ENCODE peak calls at places on chromosomes 5 and 9, in seven cellular contexts. W is AG10803, Q is cardiac fibroblast, A is A549, G is mucosa of descending colon, B is choroid plexus epithelial cell, Z is WERI-Rb-1. C is an unnamed sample.

GRCh38 chr9:95504053-95504963 is 12.5 kb downstream of the PTCH1 start:
- DNase-seq in Z (no peak), A (peak; percentile 59), Q (peak; percentile 51), G (peak; percentile 38), W (peak; percentile 69), B (peak; percentile 35), C (no peak)

GRCh38 chr5:173714551-173715428 is 98.3 kb upstream of the BOD1 start:
- DNase-seq in B (peak; percentile 75), G (no peak), Z (no peak), Q (peak; percentile 69), W (peak; percentile 76), A (peak; percentile 53), C (no peak)

GRCh38 chr9:117034862-117035261 is 347.8 kb downstream of the TRIM32 start:
- DNase-seq in B (peak; percentile 7), G (no peak), Z (no peak), Q (no peak), W (no peak), A (peak; percentile 1), C (peak; percentile 18)

GRCh38 chr9:75889577-75889976 is 896 bp upstream of the PCSK5 start:
- DNase-seq in B (no peak), W (no peak), A (no peak), G (peak; percentile 59), Z (peak; percentile 18), Q (no peak), C (no peak)

GRCh38 chr9:132447346-132447745 is 37.3 kb downstream of the CFAP77 start:
- DNase-seq in W (no peak), Z (peak; percentile 35), B (peak; percentile 1), G (no peak), A (no peak), Q (no peak), C (no peak)

GRCh38 chr5:148864113-148864841 is 37.9 kb downstream of the ADRB2 start:
- DNase-seq in Q (peak; percentile 20), A (no peak), B (peak; percentile 23), W (peak; percentile 76), Z (no peak), G (no peak), C (no peak)

GRCh38 chr5:61916621-61917620 is 389.1 kb upstream of the KIF2A start:
- DNase-seq in A (peak; percentile 33), B (peak; percentile 4), Q (no peak), W (peak; percentile 24), G (no peak), Z (no peak), C (no peak)

GRCh38 chr5:80998590-80998979 is 38.4 kb downstream of the RASGRF2 start:
- DNase-seq in W (no peak), B (no peak), Q (no peak), Z (no peak), G (no peak), A (no peak), C (no peak)

GRCh38 chr9:131651599-131651998 is 88.3 kb downstream of the RAPGEF1 start:
- DNase-seq in Z (no peak), B (peak; percentile 77), A (no peak), Q (peak; percentile 47), G (no peak), W (peak; percentile 73), C (no peak)

GRCh38 chr5:113178073-113178779 is 201.6 kb downstream of the DCP2 start:
- DNase-seq in B (no peak), Z (no peak), A (no peak), W (no peak), Q (no peak), G (no peak), C (no peak)

GRCh38 chr9:347667-348292 is 133.1 kb downstream of the DOCK8 start:
- DNase-seq in A (peak; percentile 54), B (peak; percentile 61), W (peak; percentile 43), Q (peak; percentile 68), G (no peak), Z (no peak), C (no peak)

GRCh38 chr5:34826347-34826746 is 12.6 kb upstream of the TTC23L start:
- DNase-seq in Z (no peak), W (no peak), B (peak; percentile 38), Q (peak; percentile 14), A (no peak), G (no peak), C (no peak)

GRCh38 chr5:57839447-57839846 is 356.8 kb upstream of the ACTBL2 start:
- DNase-seq in B (no peak), Z (no peak), A (no peak), G (no peak), Q (no peak), W (no peak), C (no peak)

GRCh38 chr9:16726023-16726422 is 144.4 kb downstream of the BNC2 start:
- DNase-seq in W (peak; percentile 64), A (peak; percentile 48), Q (peak; percentile 68), Z (no peak), G (no peak), B (peak; percentile 77), C (no peak)
- TF ChIP-seq CTCF in W (peak; percentile 43), A (peak; percentile 42), Q (no peak), Z (no peak), G (no peak), B (peak; percentile 21), C (no peak)

GRCh38 chr5:140488914-140489313 is 58.5 kb upstream of the EIF4EBP3 start:
- DNase-seq in G (no peak), W (no peak), A (no peak), Z (no peak), B (no peak), Q (no peak), C (no peak)
- H3K4me3 ChIP-seq in G (no peak overlapping the region), W (no peak overlapping the region), A (no peak overlapping the region), Z (no peak overlapping the region), B (no peak overlapping the region), Q (no peak overlapping the region), C (no peak overlapping the region)

GRCh38 chr5:68962632-68963484 is 131.0 kb upstream of the SLC30A5 start:
- DNase-seq in Z (peak; percentile 79), G (peak; percentile 64), W (peak; percentile 60), Q (peak; percentile 76), B (peak; percentile 73), A (peak; percentile 64), C (peak; percentile 32)
- TF ChIP-seq CTCF in Z (peak; percentile 81), G (peak; percentile 61), W (peak; percentile 93), Q (peak; percentile 95), B (peak; percentile 94), A (peak; percentile 93), C (peak; percentile 53)

GRCh38 chr5:138725153-138725884 is 27.9 kb upstream of the CTNNA1 start:
- DNase-seq in W (peak; percentile 67), G (no peak), B (peak; percentile 68), Q (peak; percentile 79), A (peak; percentile 29), Z (peak; percentile 33), C (peak; percentile 23)
- H3K4me3 ChIP-seq in W (no peak overlapping the region), G (no peak overlapping the region), B (peak overlapping the region; percentile 26), Q (no peak overlapping the region), A (no peak overlapping the region), Z (no peak overlapping the region), C (no peak overlapping the region)

DNA sequence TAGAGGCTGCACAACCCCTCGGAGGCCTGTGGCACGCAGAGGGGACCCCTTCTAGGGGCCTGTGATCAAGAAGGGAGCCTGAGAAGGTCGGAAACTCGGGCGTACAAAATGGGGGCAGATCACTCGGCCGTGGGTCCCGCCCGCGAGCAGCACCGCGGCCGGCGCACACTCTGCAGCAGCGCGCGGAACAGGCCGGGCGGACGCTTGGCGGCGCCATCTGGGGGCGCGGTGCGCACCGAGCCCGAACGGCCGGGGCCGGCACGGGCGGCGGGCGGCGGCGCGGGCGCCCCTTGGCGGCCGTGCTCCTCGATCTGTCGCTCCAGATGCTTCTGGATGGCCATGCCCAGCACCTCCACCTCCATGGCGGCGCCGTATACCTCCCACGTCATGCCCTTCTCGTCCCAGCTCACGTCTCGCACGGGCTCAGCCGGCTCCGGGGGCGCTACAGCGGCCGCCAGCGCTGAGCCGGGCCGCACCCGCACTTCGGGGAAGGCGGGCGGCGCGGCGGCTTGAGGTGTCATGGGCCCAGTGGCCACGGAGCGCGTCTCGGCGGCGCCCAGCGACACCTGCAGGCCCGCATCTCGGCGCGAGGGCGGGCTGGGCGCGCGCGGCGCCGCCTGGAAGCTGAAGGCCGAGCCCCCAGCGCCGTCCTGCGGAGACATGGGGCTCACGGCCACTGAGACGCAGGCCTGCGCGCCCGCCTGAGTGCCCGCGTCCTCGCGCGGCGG is 13.1 kb downstream of the GPRIN1 start:
- DNase-seq in Z (no peak), Q (peak; percentile 45), W (peak; percentile 23), B (peak; percentile 37), A (no peak), G (peak; percentile 79), C (peak; percentile 13)
- TF ChIP-seq CTCF in Z (no peak), Q (no peak), W (no peak), B (peak; percentile 21), A (no peak), G (peak; percentile 37), C (no peak)

C was measured in GM12865.